ENCODE peak calls at places on chromosomes 4 and X, in six cellular contexts. F is adrenal gland, A is neuronal stem cell, G is RWPE2, D is pancreas, K is retinal pigment epithelial cell. H is an unnamed sample.

GRCh38 chrX:140822184-140822583 is 112.6 kb downstream of the LINC00632 start:
- DNase-seq in K (no peak), G (no peak), A (no peak), D (no peak), F (no peak), H (no peak)

GRCh38 chr4:110540606-110541440 is 64.9 kb downstream of the ENPEP start:
- DNase-seq in K (no peak), D (no peak), F (no peak), A (no peak), G (no peak), H (peak; percentile 56)

GRCh38 chr4:82648356-82648755 is 86.6 kb upstream of the TMEM150C start:
- DNase-seq in D (no peak), K (no peak), G (no peak), F (no peak), A (no peak), H (no peak)

GRCh38 chr4:109729155-109729562 is 711 bp downstream of the PLA2G12A start:
- DNase-seq in K (peak; percentile 6), D (no peak), F (peak; percentile 38), A (no peak), G (no peak), H (no peak)

GRCh38 chrX:36961590-36961989 is 46.6 kb upstream of the FAM47C start:
- DNase-seq in K (no peak), F (no peak), A (no peak), D (no peak), G (no peak), H (no peak)

GRCh38 chr4:80967346-80967745 is 63.2 kb upstream of the BMP3 start:
- DNase-seq in A (no peak), D (no peak), F (no peak), G (no peak), K (no peak), H (no peak)

GRCh38 chrX:140157611-140158010 is 192.3 kb upstream of the CXorf66 start:
- DNase-seq in G (no peak), K (peak; percentile 15), A (no peak), F (no peak), D (no peak), H (peak; percentile 46)

GRCh38 chr4:95388911-95389310 is 159.9 kb downstream of the UNC5C start:
- DNase-seq in A (no peak), K (peak; percentile 17), D (no peak), G (no peak), F (no peak), H (peak; percentile 55)

GRCh38 chrX:84363054-84363453 is 139.2 kb downstream of the HDX start:
- DNase-seq in K (no peak), A (no peak), G (no peak), D (no peak), F (no peak), H (no peak)

GRCh38 chr4:124030038-124030638 is 633.5 kb downstream of the SPRY1 start:
- DNase-seq in K (no peak), D (no peak), F (no peak), G (no peak), A (no peak), H (no peak)

GRCh38 chr4:52288212-52288611 is 237.1 kb downstream of the SPATA18 start:
- DNase-seq in A (no peak), G (no peak), F (no peak), D (no peak), K (no peak), H (no peak)

GRCh38 chr4:86279247-86279960 is 80.4 kb downstream of the MAPK10 start:
- DNase-seq in G (no peak), A (peak; percentile 69), F (no peak), D (no peak), K (no peak), H (no peak)

GRCh38 chr4:103075894-103076776 is at the start of gene SLC9B2:
- DNase-seq in F (peak; percentile 61), D (peak; percentile 80), K (peak; percentile 47), G (peak; percentile 62), A (peak; percentile 46), H (no peak)

GRCh38 chrX:17876135-17876534 is 15.0 kb upstream of the RAI2 start:
- DNase-seq in D (no peak), A (no peak), G (no peak), K (no peak), F (no peak), H (no peak)

GRCh38 chr4:55673424-55673823 is 37.3 kb upstream of the NMU start:
- DNase-seq in K (no peak), A (no peak), D (no peak), G (no peak), F (no peak), H (no peak)

GRCh38 chrX:153476628-153477027 is 6.3 kb upstream of the HAUS7 start:
- DNase-seq in D (no peak), K (no peak), F (no peak), A (no peak), G (no peak), H (no peak)

GRCh38 chr4:14908635-14909034 is 93.6 kb upstream of the CPEB2 start:
- DNase-seq in G (no peak), D (no peak), F (no peak), A (no peak), K (no peak), H (no peak)

GRCh38 chrX:136762820-136763452 is 17.8 kb downstream of the ARHGEF6 start:
- DNase-seq in G (no peak), A (no peak), K (no peak), F (no peak), D (no peak), H (no peak)

GRCh38 chr4:128768373-128768996 is 41.0 kb upstream of the JADE1 start:
- DNase-seq in K (peak; percentile 17), F (no peak), G (no peak), D (no peak), A (no peak), H (no peak)

GRCh38 chr4:144712775-144713174 is 66.8 kb downstream of the HHIP start:
- DNase-seq in D (no peak), G (no peak), A (no peak), F (no peak), K (no peak), H (no peak)

DNA sequence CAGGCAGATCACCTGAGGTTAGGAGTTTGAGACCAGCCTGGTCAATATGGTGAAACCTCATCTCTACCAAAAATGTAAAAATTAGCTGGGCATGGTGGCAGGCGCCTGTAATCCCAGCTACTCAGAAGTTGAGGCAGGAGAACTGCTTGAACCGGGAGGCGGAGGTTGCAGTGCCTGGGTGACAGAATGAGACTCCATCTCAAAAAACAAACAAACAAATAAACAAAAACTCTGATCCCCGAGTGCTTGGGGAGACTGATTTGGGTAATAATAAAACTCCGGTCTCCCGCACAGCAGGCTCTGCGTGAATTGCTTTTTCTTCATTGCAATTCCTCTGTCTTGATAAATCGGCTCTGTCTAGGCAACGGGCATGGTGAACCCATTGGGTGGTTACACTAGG is 73.4 kb downstream of the HPRT1 start:
- DNase-seq in F (no peak), G (no peak), K (no peak), D (no peak), A (no peak), H (no peak)
- H3K4me3 ChIP-seq in F (no peak overlapping the region), G (no peak overlapping the region), K (no peak overlapping the region), D (no peak overlapping the region), A (no peak overlapping the region), H (no peak overlapping the region)

GRCh38 chr4:40241026-40241425 is 44.2 kb downstream of the RHOH start:
- DNase-seq in G (no peak), F (no peak), D (no peak), K (no peak), A (no peak), H (no peak)

GRCh38 chr4:40240040-40240653 is 43.3 kb downstream of the RHOH start:
- DNase-seq in K (no peak), D (no peak), A (no peak), F (no peak), G (no peak), H (no peak)

GRCh38 chr4:40243390-40243948 is 46.6 kb downstream of the RHOH start:
- DNase-seq in A (no peak), F (no peak), D (no peak), G (no peak), K (no peak), H (no peak)

GRCh38 chr4:40238700-40239548 is 42.1 kb downstream of the RHOH start:
- DNase-seq in D (no peak), A (no peak), K (no peak), F (no peak), G (no peak), H (no peak)

DNA sequence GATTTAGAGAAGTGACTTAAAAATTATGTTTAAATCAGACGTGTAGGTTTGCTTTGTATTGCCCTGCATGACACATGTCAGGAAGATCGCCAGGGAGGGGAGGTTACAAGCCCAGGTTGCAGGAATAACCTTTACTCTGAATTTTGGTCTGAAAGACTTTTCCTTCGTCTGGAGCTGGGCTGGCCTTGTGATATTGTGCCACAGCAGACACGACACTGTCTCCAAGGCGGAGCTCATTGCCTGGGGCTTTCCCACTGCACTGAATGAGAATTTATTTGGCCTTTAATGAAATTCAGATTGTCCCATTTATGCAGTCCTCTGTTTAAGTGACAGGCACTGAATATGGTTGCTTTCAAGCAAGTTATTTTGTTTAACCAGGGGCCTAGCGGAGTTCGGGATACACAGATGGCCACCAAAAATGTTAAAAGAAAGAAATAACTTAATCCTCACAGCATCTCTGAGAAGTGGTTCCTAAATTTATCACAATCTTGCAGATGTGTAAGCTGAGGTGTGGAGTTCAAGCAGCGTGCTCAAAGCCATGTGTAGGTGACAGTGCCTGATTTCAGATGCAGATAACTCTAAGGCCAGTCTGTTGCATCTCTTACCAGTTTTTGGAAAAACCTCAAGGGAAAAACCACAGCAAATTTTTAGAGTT is 45.2 kb downstream of the RHOH start:
- DNase-seq in F (no peak), D (no peak), A (no peak), K (no peak), G (no peak), H (no peak)
- H3K4me3 ChIP-seq in F (no peak overlapping the region), D (no peak overlapping the region), A (no peak overlapping the region), K (no peak overlapping the region), G (no peak overlapping the region), H (no peak overlapping the region)

DNA sequence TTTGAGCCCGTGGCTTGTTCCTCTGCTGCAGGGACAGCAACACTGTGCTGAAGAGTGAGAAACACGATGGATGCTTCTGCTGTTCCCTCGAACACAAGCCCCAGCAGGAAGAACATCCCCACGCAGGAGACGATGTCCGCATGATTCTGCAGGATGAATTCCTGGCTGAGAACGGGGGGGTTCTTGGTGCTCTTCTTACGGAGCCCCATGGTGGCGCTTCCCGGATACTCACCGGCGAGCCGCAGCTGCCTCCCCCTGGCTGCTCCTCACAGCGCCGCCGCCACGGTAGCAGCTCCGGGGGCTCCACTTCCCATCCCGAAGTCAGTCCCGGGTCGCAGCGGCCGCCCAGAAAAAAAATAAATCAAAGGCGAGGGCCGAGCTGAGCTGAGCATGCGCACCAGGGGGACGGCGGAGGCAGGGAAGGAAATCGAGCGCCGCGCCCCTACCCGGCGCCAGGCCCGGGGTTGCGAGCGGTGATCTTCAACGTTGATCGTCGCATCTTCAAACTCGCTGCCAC is at the start of gene TRAM1L1:
- DNase-seq in A (peak; percentile 73), F (peak; percentile 62), D (peak; percentile 82), K (peak; percentile 25), G (peak; percentile 45), H (no peak)
- H3K4me3 ChIP-seq in A (peak within 1 kb of the TSS; percentile 52), F (peak within 1 kb of the TSS; percentile 29), D (peak within 1 kb of the TSS; percentile 53), K (peak within 1 kb of the TSS; percentile 74), G (peak within 1 kb of the TSS; percentile 75), H (peak within 1 kb of the TSS; percentile 66)

GRCh38 chr4:182806259-182807252 is 110.6 kb downstream of the DCTD start:
- DNase-seq in A (peak; percentile 85), G (peak; percentile 66), F (peak; percentile 79), D (peak; percentile 90), K (no peak), H (no peak)
- H3K4me3 ChIP-seq in A (peak overlapping the region; percentile 28), G (peak overlapping the region; percentile 19), F (peak overlapping the region; percentile 9), D (no peak overlapping the region), K (peak overlapping the region; percentile 61), H (peak overlapping the region; percentile 59)